ENCODE peak calls at places on chromosomes 6 and 20, in seven cellular contexts. E is mesothelial cell of epicardium, T is T follicular helper cell, V is AG09319, K is stomach, I is amniotic stem cell, W is Calu3. S is an unnamed sample.

GRCh38 chr20:57426156-57426769 is 35.1 kb downstream of the RBM38 start:
- DNase-seq in E (no peak), T (no peak), V (no peak), K (no peak), I (no peak), W (no peak), S (no peak)

GRCh38 chr20:52923123-52923543 is 49.0 kb upstream of the TSHZ2 start:
- DNase-seq in E (no peak), T (no peak), V (peak; percentile 42), K (no peak), I (no peak), W (peak; percentile 32), S (no peak)

GRCh38 chr6:14620522-14620921 is 502.9 kb downstream of the CD83 start:
- DNase-seq in E (no peak), T (no peak), V (no peak), K (no peak), I (no peak), W (no peak), S (no peak)

GRCh38 chr6:45082091-45082490 is 246.0 kb upstream of the RUNX2 start:
- DNase-seq in E (no peak), T (no peak), V (no peak), K (no peak), I (no peak), W (no peak), S (no peak)

GRCh38 chr20:61026731-61027130 is 225.3 kb upstream of the CDH4 start:
- DNase-seq in E (no peak), T (no peak), V (no peak), K (no peak), I (no peak), W (no peak), S (no peak)

GRCh38 chr20:25067102-25067987 is 9.4 kb upstream of the ACSS1 start:
- DNase-seq in E (no peak), T (no peak), V (no peak), K (peak; percentile 7), I (no peak), W (no peak), S (no peak)

GRCh38 chr20:19274001-19274400 is 61.6 kb downstream of the SLC24A3 start:
- DNase-seq in E (no peak), T (no peak), V (no peak), K (no peak), I (no peak), W (no peak), S (no peak)

GRCh38 chr20:13648291-13648690 is 9.6 kb upstream of the TASP1 start:
- DNase-seq in E (no peak), T (no peak), V (no peak), K (no peak), I (no peak), W (no peak), S (no peak)

GRCh38 chr6:122752493-122752892 is 27.0 kb upstream of the FABP7 start:
- DNase-seq in E (no peak), T (no peak), V (no peak), K (no peak), I (no peak), W (no peak), S (no peak)

GRCh38 chr20:50713677-50714101 is 17.7 kb upstream of the PARD6B start:
- DNase-seq in E (no peak), T (no peak), V (no peak), K (peak; percentile 60), I (no peak), W (peak; percentile 59), S (peak; percentile 45)

GRCh38 chr20:13581451-13581850 is 57.3 kb downstream of the TASP1 start:
- DNase-seq in E (no peak), T (no peak), V (no peak), K (no peak), I (no peak), W (no peak), S (no peak)

GRCh38 chr6:97059473-97059872 is 134.9 kb downstream of the KLHL32 start:
- DNase-seq in E (no peak), T (no peak), V (no peak), K (no peak), I (peak; percentile 5), W (no peak), S (no peak)

GRCh38 chr6:129590408-129591022 is 119.5 kb downstream of the ARHGAP18 start:
- DNase-seq in E (no peak), T (no peak), V (peak; percentile 93), K (no peak), I (peak; percentile 73), W (no peak), S (no peak)

GRCh38 chr6:25389501-25389900 is 110.3 kb downstream of the CARMIL1 start:
- DNase-seq in E (no peak), T (no peak), V (peak; percentile 20), K (no peak), I (peak; percentile 10), W (no peak), S (no peak)

GRCh38 chr20:52001999-52002666 is 189.4 kb downstream of the ZFP64 start:
- DNase-seq in E (no peak), T (no peak), V (no peak), K (no peak), I (no peak), W (peak; percentile 33), S (no peak)

GRCh38 chr6:13296536-13296997 is 31.8 kb downstream of the TBC1D7 start:
- DNase-seq in E (no peak), T (no peak), V (no peak), K (no peak), I (no peak), W (no peak), S (no peak)

GRCh38 chr20:31560900-31561598 is 44.0 kb upstream of the ID1 start:
- DNase-seq in E (no peak), T (no peak), V (peak; percentile 90), K (peak; percentile 47), I (peak; percentile 92), W (peak; percentile 87), S (peak; percentile 77)

GRCh38 chr6:134626131-134626530 is 308.2 kb upstream of the SGK1 start:
- DNase-seq in E (no peak), T (no peak), V (no peak), K (no peak), I (no peak), W (no peak), S (no peak)

GRCh38 chr6:143535189-143535614 is 23.7 kb upstream of the FUCA2 start:
- DNase-seq in E (no peak), T (no peak), V (no peak), K (no peak), I (no peak), W (no peak), S (no peak)

GRCh38 chr6:106050538-106050937 is 35.6 kb upstream of the PRDM1 start:
- DNase-seq in E (no peak), T (no peak), V (no peak), K (no peak), I (no peak), W (no peak), S (no peak)

GRCh38 chr6:32202186-32202585 is 9.7 kb upstream of the GPSM3 start:
- DNase-seq in E (no peak), T (no peak), V (no peak), K (no peak), I (no peak), W (no peak), S (no peak)

GRCh38 chr20:15594296-15594695 is 979.0 kb downstream of the KIF16B start:
- DNase-seq in E (peak; percentile 45), T (no peak), V (no peak), K (no peak), I (no peak), W (peak; percentile 24), S (peak; percentile 27)

GRCh38 chr20:58160451-58161051 is 67.9 kb downstream of the ANKRD60 start:
- DNase-seq in E (no peak), T (no peak), V (no peak), K (no peak), I (no peak), W (no peak), S (no peak)

GRCh38 chr20:22691369-22692118 is 107.2 kb upstream of the FOXA2 start:
- DNase-seq in E (peak; percentile 80), T (peak; percentile 15), V (peak; percentile 36), K (peak; percentile 83), I (peak; percentile 25), W (peak; percentile 36), S (peak; percentile 80)

S was measured in mucosa of gallbladder.